ENCODE peak calls at places on chromosomes 5 and 9, in four cellular contexts. U is lower lobe of right lung, P is mucosa of descending colon, F is coronary artery. D is an unnamed sample.

GRCh38 chr9:88953401-88954029 is 37.8 kb upstream of the S1PR3 start:
- DNase-seq in U (no peak), P (no peak), F (no peak), D (no peak)

GRCh38 chr5:175261098-175261497 is 182.9 kb downstream of the DRD1 start:
- DNase-seq in U (no peak), P (no peak), F (no peak), D (no peak)

GRCh38 chr9:104068546-104068945 is 25.6 kb upstream of the SMC2 start:
- DNase-seq in U (no peak), P (no peak), F (no peak), D (no peak)

GRCh38 chr5:497871-498509 is 26.3 kb downstream of the SLC9A3 start:
- DNase-seq in U (no peak), P (no peak), F (no peak), D (no peak)

GRCh38 chr5:96340357-96340756 is 92.7 kb downstream of the PCSK1 start:
- DNase-seq in U (no peak), P (no peak), F (no peak), D (no peak)

GRCh38 chr5:112848116-112848811 is 12.8 kb upstream of the SRP19 start:
- DNase-seq in U (no peak), P (no peak), F (no peak), D (no peak)

GRCh38 chr5:78483809-78484521 is 123.5 kb downstream of the SCAMP1 start:
- DNase-seq in U (no peak), P (no peak), F (no peak), D (peak; percentile 71)

GRCh38 chr9:113828211-113828610 is 47.9 kb upstream of the ZNF618 start:
- DNase-seq in U (no peak), P (no peak), F (no peak), D (no peak)

GRCh38 chr5:149153751-149154610 is 12.7 kb downstream of the ABLIM3 start:
- DNase-seq in U (peak; percentile 62), P (no peak), F (no peak), D (peak; percentile 49)

GRCh38 chr5:100520348-100520747 is 14.8 kb upstream of the FAM174A start:
- DNase-seq in U (no peak), P (no peak), F (no peak), D (no peak)

GRCh38 chr9:89676281-89676680 is 71.5 kb downstream of the GADD45G start:
- DNase-seq in U (peak; percentile 87), P (peak; percentile 85), F (no peak), D (no peak)

GRCh38 chr5:152723482-152723881 is 318.4 kb upstream of the NMUR2 start:
- DNase-seq in U (no peak), P (no peak), F (no peak), D (no peak)

GRCh38 chr9:9102295-9102694 is 1302.7 kb upstream of the DMAC1 start:
- DNase-seq in U (no peak), P (no peak), F (no peak), D (no peak)

GRCh38 chr9:128807827-128808226 is 10.5 kb upstream of the ENDOG start:
- DNase-seq in U (no peak), P (no peak), F (no peak), D (no peak)

GRCh38 chr5:10481241-10481932 is 39.7 kb downstream of the ROPN1L start:
- DNase-seq in U (no peak), P (peak; percentile 52), F (no peak), D (no peak)

GRCh38 chr5:34483442-34484033 is 172.6 kb upstream of the RAI14 start:
- DNase-seq in U (no peak), P (no peak), F (no peak), D (no peak)

GRCh38 chr5:80905405-80905804 is 54.8 kb upstream of the RASGRF2 start:
- DNase-seq in U (no peak), P (no peak), F (no peak), D (no peak)

GRCh38 chr5:41433552-41434181 is 76.7 kb downstream of the PLCXD3 start:
- DNase-seq in U (no peak), P (no peak), F (no peak), D (no peak)

GRCh38 chr5:146662229-146662628 is 146.2 kb upstream of the GPR151 start:
- DNase-seq in U (no peak), P (no peak), F (no peak), D (no peak)

GRCh38 chr9:14301582-14301981 is 12.4 kb downstream of the NFIB start:
- DNase-seq in U (no peak), P (no peak), F (no peak), D (no peak)

DNA sequence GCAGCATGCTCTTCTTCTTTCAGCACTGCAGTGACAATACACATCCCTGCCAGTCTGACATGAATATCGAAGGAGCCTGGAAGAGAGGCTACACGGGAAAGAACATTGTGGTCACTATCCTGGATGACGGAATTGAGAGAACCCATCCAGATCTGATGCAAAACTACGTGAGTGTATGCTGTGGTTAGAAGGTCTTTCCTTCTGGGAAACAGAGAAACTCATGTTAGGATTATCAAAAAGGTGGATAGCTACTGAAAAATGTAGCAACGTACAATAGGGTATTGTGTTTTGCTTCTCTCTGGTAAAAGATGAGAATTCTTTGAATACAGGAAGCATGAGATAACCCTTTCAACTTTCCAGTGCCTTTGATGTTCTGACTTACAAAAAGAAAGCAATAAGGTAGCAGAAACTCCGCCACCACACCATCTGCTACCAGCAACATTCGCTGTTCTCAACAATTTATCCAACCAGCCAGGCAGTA is 133.3 kb downstream of the PCSK5 start:
- DNase-seq in U (no peak), P (no peak), F (no peak), D (no peak)
- TF ChIP-seq CTCF in U (no peak), P (no peak), F (no peak), D (no peak)

GRCh38 chr5:77103457-77103856 is 16.4 kb upstream of the ZBED3 start:
- DNase-seq in U (no peak), P (no peak), F (no peak), D (no peak)
- TF ChIP-seq CTCF in U (no peak), P (no peak), F (no peak), D (no peak)

GRCh38 chr5:173925449-173926071 is 37.4 kb downstream of the CPEB4 start:
- DNase-seq in U (peak; percentile 51), P (peak; percentile 42), F (no peak), D (no peak)
- TF ChIP-seq CTCF in U (peak; percentile 41), P (no peak), F (no peak), D (peak; percentile 77)

DNA sequence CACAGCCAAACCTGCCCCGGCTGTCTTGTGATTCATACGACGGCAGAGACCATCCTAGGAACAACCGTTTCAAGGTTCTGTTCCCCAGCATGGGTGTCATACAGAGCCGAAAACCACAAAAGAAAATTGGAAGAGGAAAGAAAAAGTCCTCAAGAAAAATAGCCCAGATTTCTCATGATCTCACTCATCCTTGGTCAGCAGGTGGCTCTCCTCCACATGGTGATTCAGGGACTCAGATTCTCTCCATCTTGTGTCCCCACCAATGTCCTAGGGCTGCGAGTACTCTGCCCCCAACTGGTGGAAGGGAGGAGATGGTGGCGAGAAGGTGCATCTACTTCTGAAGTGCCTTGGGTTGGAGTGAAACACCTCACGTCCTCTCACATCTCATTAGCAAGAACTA is 25.6 kb downstream of the PDZD2 start:
- DNase-seq in U (no peak), P (no peak), F (no peak), D (no peak)
- TF ChIP-seq CTCF in U (no peak), P (no peak), F (no peak), D (no peak)

GRCh38 chr5:6820851-6821479 is 107.7 kb downstream of the TENT4A start:
- DNase-seq in U (no peak), P (peak; percentile 51), F (no peak), D (no peak)
- TF ChIP-seq CTCF in U (peak; percentile 35), P (no peak), F (no peak), D (peak; percentile 87)

GRCh38 chr5:115033861-115034260 is 135.8 kb downstream of the TRIM36 start:
- DNase-seq in U (no peak), P (no peak), F (no peak), D (no peak)
- TF ChIP-seq CTCF in U (no peak), P (no peak), F (no peak), D (no peak)

GRCh38 chr9:2120926-2121689 is 106.0 kb downstream of the SMARCA2 start:
- DNase-seq in U (no peak), P (no peak), F (no peak), D (no peak)
- TF ChIP-seq CTCF in U (peak; percentile 13), P (no peak), F (no peak), D (no peak)

DNA sequence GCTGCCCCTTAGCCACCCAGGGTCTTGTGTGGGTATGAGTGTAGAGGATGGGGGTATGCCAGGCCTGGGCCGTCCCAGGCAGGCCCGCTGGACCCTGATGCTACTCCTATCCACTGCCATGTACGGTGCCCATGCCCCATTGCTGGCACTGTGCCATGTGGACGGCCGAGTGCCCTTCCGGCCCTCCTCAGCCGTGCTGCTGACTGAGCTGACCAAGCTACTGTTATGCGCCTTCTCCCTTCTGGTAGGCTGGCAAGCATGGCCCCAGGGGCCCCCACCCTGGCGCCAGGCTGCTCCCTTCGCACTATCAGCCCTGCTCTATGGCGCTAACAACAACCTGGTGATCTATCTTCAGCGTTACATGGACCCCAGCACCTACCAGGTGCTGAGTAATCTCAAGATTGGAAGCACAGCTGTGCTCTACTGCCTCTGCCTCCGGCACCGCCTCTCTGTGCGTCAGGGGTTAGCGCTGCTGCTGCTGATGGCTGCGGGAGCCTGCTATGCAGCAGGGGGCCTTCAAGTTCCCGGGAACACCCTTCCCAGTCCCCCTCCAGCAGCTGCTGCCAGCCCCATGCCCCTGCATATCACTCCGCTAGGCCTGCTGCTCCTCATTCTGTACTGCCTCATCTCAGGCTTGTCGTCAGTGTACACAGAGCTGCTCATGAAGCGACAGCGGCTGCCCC is 2.6 kb downstream of the SLC35A4 start:
- DNase-seq in U (no peak), P (no peak), F (no peak), D (no peak)
- TF ChIP-seq CTCF in U (no peak), P (no peak), F (no peak), D (no peak)

GRCh38 chr9:93525476-93525875 is 50.9 kb upstream of the PHF2 start:
- DNase-seq in U (no peak), P (no peak), F (no peak), D (no peak)
- TF ChIP-seq CTCF in U (no peak), P (no peak), F (no peak), D (no peak)

D was measured in CD14-positive monocyte.